ENCODE peak calls at places on chromosomes 4 and X, in six cellular contexts. J, U, R, C, Z and D are unnamed samples. For H3K27me3 and H3K4me1, the result is how much of the 10 kb centered on the place peaks cover.

GRCh38 chr4:79862842-79863241 is 210.2 kb downstream of the ANTXR2 start:
- DNase-seq in C (no peak), J (no peak), Z (no peak), U (no peak), R (no peak), D (no peak)

GRCh38 chrX:31110657-31111056 is 38.8 kb upstream of the FTHL17 start:
- DNase-seq in R (no peak), J (no peak), U (no peak), Z (no peak), C (no peak), D (no peak)

GRCh38 chr4:70709551-70710080 is 12.1 kb upstream of the RUFY3 start:
- DNase-seq in U (no peak), C (no peak), J (no peak), R (no peak), Z (no peak), D (no peak)

GRCh38 chrX:48971325-48972213 is at the start of gene KCND1:
- DNase-seq in U (peak), Z (peak), J (peak), R (no peak), C (peak), D (peak)

GRCh38 chrX:106467422-106467821 is 144.4 kb upstream of the RADX start:
- DNase-seq in U (no peak), Z (no peak), J (no peak), C (no peak), R (no peak), D (peak)

GRCh38 chr4:153451931-153452660 is 14.1 kb upstream of the TMEM131L start:
- DNase-seq in J (no peak), R (no peak), U (peak), C (peak), Z (no peak), D (peak)

GRCh38 chr4:35125995-35126712 is 1118.2 kb downstream of the ARAP2 start:
- DNase-seq in C (no peak), J (no peak), R (no peak), Z (no peak), U (no peak), D (no peak)

GRCh38 chr4:74675673-74676279 is 118.5 kb downstream of the BTC start:
- DNase-seq in R (no peak), U (peak), C (peak), Z (peak), J (no peak), D (no peak)

GRCh38 chr4:44098973-44099372 is 349.6 kb downstream of the KCTD8 start:
- DNase-seq in R (no peak), J (no peak), C (no peak), Z (no peak), U (no peak), D (no peak)

GRCh38 chrX:17456526-17456925 is 81.5 kb downstream of the NHS start:
- DNase-seq in U (no peak), C (no peak), R (no peak), Z (no peak), J (no peak), D (no peak)

GRCh38 chrX:115030635-115031034 is 13.2 kb upstream of the IL13RA2 start:
- DNase-seq in U (no peak), J (no peak), Z (no peak), R (peak), C (no peak), D (no peak)

GRCh38 chr4:5165419-5166369 is 114.4 kb downstream of the STK32B start:
- DNase-seq in U (peak), Z (peak), J (no peak), C (no peak), R (no peak), D (no peak)

GRCh38 chr4:139576219-139576618 is 20.2 kb upstream of the SETD7 start:
- DNase-seq in U (peak), Z (peak), C (no peak), J (no peak), R (no peak), D (no peak)

GRCh38 chr4:185235480-185236154 is 26.2 kb downstream of the SNX25 start:
- DNase-seq in C (no peak), R (peak), U (peak), Z (peak), J (no peak), D (no peak)

GRCh38 chr4:70372760-70373159 is 10.2 kb upstream of the SMR3B start:
- DNase-seq in C (no peak), Z (no peak), R (no peak), J (no peak), U (no peak), D (no peak)

GRCh38 chrX:9842541-9842940 is 56.3 kb downstream of the SHROOM2 start:
- DNase-seq in J (no peak), U (peak), R (no peak), C (no peak), Z (no peak), D (no peak)

GRCh38 chr4:5051692-5052423 is 578 bp downstream of the STK32B start:
- DNase-seq in U (peak), C (no peak), J (peak), R (no peak), Z (no peak), D (no peak)

GRCh38 chrX:10189317-10190268 is 32.8 kb downstream of the CLCN4 start:
- DNase-seq in Z (peak), C (peak), J (peak), R (peak), U (peak), D (peak)

GRCh38 chr4:139603576-139604387 is 47.8 kb upstream of the SETD7 start:
- DNase-seq in J (no peak), Z (peak), U (peak), R (peak), C (peak), D (no peak)

GRCh38 chr4:37748546-37748945 is 62.4 kb upstream of the RELL1 start:
- DNase-seq in R (no peak), C (no peak), U (no peak), J (no peak), Z (no peak), D (no peak)

GRCh38 chr4:46931981-46932380 is 22.9 kb upstream of the COX7B2 start:
- DNase-seq in U (peak), J (peak), R (no peak), C (peak), Z (peak), D (peak)

GRCh38 chr4:20252656-20253271 is 1.1 kb downstream of the SLIT2 start:
- DNase-seq in J (peak), U (peak), R (no peak), Z (peak), C (peak), D (peak)
- H3K27me3 ChIP-seq in J (under half), U (under half), R (under half), Z (under half), C (under half), D (under half)

DNA sequence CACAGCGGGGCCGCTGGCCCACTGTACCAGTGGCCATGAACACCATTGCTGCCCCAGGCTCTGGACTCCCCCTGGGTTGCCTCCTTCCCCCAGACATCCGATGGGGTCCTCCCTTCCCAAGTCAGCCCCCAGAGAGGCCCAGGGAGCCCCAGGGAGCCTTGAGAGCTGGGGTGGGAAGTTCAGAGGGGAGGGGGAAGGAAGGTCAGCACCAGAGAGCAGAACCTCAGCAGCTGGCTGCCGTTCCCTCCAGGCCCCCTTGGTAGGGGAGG is 464 bp upstream of the ARHGAP4 start:
- DNase-seq in R (no peak), Z (no peak), U (no peak), C (no peak), J (no peak), D (no peak)
- H3K4me3 ChIP-seq in R (peak), Z (no peak), U (no peak), C (no peak), J (no peak), D (no peak)

GRCh38 chr4:107862658-107863057 is 37.9 kb downstream of the SGMS2 start:
- DNase-seq in U (peak), C (peak), J (no peak), Z (peak), R (peak), D (no peak)
- H3K4me1 ChIP-seq in U (under half), C (under half), J (under half), Z (under half), R (under half), D (under half)

GRCh38 chrX:50581405-50581804 is 110.8 kb upstream of the DGKK start:
- DNase-seq in R (no peak), C (no peak), J (no peak), U (no peak), Z (no peak), D (no peak)
- H3K27me3 ChIP-seq in R (under half), C (under half), J (under half), U (under half), Z (under half), D (under half)

DNA sequence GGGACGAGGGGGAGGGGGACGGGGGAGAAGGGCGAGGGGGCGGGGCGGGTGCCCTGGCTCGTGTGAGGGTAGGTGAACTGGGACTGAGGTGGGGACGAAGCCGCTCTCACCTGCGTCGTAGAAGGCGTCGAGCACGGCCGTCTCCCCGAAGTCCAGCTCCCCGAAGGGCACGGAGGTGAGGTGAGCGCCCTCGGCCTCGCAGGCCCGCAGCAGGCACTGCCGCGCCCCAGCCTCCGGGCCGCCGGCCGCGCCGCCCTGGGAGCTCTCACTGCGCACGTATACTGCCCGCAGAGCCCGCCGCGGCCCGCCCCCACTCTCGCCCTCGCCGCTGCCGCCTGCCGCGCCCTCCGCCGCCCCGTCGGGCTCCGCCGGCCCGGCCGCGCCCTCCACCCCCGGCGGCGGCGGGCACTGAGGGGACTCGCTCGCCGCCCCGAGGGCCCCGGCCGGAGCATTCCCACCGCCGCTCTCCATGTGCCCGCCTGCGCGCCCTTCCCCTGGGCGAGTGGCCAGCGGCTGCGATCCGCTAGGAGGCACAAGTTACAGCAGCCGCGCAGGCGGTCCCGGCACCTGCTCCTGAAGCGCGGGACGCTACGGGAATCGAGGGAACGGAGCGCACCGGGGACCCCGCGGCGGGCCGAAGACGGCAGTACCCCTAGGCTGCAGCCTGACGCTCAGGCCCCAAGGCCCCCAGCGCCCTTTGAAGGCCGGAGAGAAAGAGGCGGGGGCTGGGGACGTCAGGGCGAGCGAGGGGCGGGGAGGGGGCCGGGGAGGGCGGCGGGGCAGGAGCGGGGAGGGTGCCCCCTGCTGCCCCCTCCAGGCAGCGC is at the start of gene MAP3K15:
- DNase-seq in C (peak), R (no peak), J (no peak), Z (peak), U (peak), D (peak)
- H3K4me3 ChIP-seq in C (no peak), R (peak), J (peak), Z (peak), U (no peak), D (peak)

GRCh38 chr4:2660596-2661211 is 95.4 kb downstream of the TNIP2 start:
- DNase-seq in R (no peak), U (peak), Z (peak), C (no peak), J (no peak), D (no peak)
- H3K4me1 ChIP-seq in R (under half), U (under half), Z (under half), C (under half), J (under half), D (under half)

GRCh38 chr4:7942019-7942556 is 2.4 kb upstream of the AFAP1 start:
- DNase-seq in U (no peak), R (peak), C (no peak), Z (no peak), J (no peak), D (no peak)
- H3K27me3 ChIP-seq in U (under half), R (under half), C (under half), Z (under half), J (under half), D (under half)

GRCh38 chrX:134533352-134533751 is 73.4 kb downstream of the HPRT1 start:
- DNase-seq in Z (no peak), U (no peak), R (no peak), J (no peak), C (no peak), D (no peak)
- H3K4me3 ChIP-seq in Z (no peak), U (no peak), R (no peak), J (no peak), C (no peak), D (no peak)

DNA sequence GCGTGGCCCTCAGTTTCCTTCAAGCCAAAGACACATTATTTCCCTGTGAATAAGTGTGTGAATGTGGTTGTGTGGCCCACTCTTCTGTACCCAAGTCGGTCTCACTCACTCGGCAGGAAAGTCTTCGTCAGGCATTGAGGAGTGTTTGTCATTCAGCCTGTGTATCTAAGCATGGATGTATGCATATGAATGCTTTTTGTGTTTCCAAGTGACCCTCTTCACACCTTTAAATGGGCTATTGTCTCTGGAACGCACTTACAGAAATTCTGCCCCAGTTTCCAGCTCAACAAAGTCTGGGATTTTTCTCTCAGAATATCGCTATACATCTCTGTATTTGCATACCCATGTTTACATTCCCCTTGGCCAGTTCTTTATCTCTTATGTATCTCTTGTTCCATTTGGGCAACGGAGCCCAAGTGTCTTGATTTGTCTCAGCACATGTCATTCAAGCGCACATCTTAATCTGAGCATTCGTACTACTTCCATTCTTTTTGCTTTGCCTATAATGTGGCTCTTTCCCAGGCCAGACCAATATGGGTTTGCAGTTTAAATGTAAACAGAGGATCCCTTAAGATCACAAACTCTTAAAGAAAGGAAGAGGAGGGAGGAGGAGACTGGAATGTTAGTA is 4.8 kb downstream of the BCOR start:
- DNase-seq in C (no peak), U (peak), R (no peak), Z (no peak), J (no peak), D (no peak)
- H3K4me1 ChIP-seq in C (under half), U (under half), R (under half), Z (under half), J (under half), D (under half)